ENCODE peak calls at places on chromosomes 4 and X, in six cellular contexts. H, Q, X, L, I and P are unnamed samples. For H3K4me1, the result is how much of the 10 kb centered on the place peaks cover.

GRCh38 chr4:53518807-53519206 is 72.5 kb downstream of the LNX1 start:
- DNase-seq in H (no peak), Q (no peak), X (no peak), L (no peak), I (no peak), P (no peak)

GRCh38 chrX:2967998-2968909 is 38.1 kb upstream of the ARSH start:
- DNase-seq in H (no peak), Q (peak), X (peak), L (peak), I (no peak), P (peak)

GRCh38 chr4:2943364-2944090 is 19.7 kb downstream of the NOP14 start:
- DNase-seq in H (no peak), Q (no peak), X (no peak), L (no peak), I (no peak), P (no peak)

GRCh38 chr4:621296-622070 is 3.9 kb upstream of the PDE6B start:
- DNase-seq in H (no peak), Q (no peak), X (no peak), L (no peak), I (no peak), P (no peak)

GRCh38 chrX:136778914-136779313 is 1.8 kb downstream of the ARHGEF6 start:
- DNase-seq in H (no peak), Q (no peak), X (no peak), L (no peak), I (no peak), P (no peak)

GRCh38 chrX:38804481-38805293 is 3.4 kb downstream of the MID1IP1 start:
- DNase-seq in H (no peak), Q (no peak), X (peak), L (no peak), I (no peak), P (peak)

GRCh38 chrX:152907084-152907651 is 9.3 kb downstream of the ZNF185 start:
- DNase-seq in H (no peak), Q (peak), X (peak), L (peak), I (no peak), P (no peak)

GRCh38 chr4:3041192-3042142 is 32.9 kb downstream of the HTT-AS start:
- DNase-seq in H (peak), Q (peak), X (peak), L (peak), I (peak), P (peak)

GRCh38 chrX:8201896-8202331 is 30.8 kb upstream of the VCX2 start:
- DNase-seq in H (no peak), Q (peak), X (no peak), L (peak), I (no peak), P (no peak)

GRCh38 chrX:69305333-69306062 is 140.2 kb upstream of the PJA1 start:
- DNase-seq in H (no peak), Q (no peak), X (peak), L (no peak), I (no peak), P (no peak)

GRCh38 chr4:124499266-124499665 is 213.3 kb downstream of the ANKRD50 start:
- DNase-seq in H (no peak), Q (no peak), X (no peak), L (peak), I (no peak), P (no peak)

GRCh38 chr4:80386281-80386886 is 50.9 kb downstream of the CFAP299 start:
- DNase-seq in H (no peak), Q (no peak), X (no peak), L (no peak), I (no peak), P (no peak)

GRCh38 chrX:9147631-9148189 is 113.8 kb upstream of the FAM9B start:
- DNase-seq in H (no peak), Q (no peak), X (no peak), L (no peak), I (no peak), P (no peak)

GRCh38 chr4:8505229-8505628 is 64.7 kb downstream of the TRMT44 start:
- DNase-seq in H (no peak), Q (no peak), X (no peak), L (no peak), I (no peak), P (no peak)

GRCh38 chr4:38424171-38424871 is 239.7 kb upstream of the KLF3 start:
- DNase-seq in H (peak), Q (no peak), X (no peak), L (no peak), I (no peak), P (no peak)

GRCh38 chr4:4524364-4524763 is 17.5 kb downstream of the STX18 start:
- DNase-seq in H (no peak), Q (no peak), X (peak), L (no peak), I (no peak), P (no peak)

GRCh38 chr4:128570380-128570779 is 239.1 kb upstream of the JADE1 start:
- DNase-seq in H (no peak), Q (no peak), X (peak), L (no peak), I (no peak), P (peak)

GRCh38 chr4:25290490-25291067 is 22.0 kb upstream of the ZCCHC4 start:
- DNase-seq in H (peak), Q (no peak), X (no peak), L (peak), I (no peak), P (no peak)

GRCh38 chrX:30489323-30489722 is 88.2 kb downstream of the TASL start:
- DNase-seq in H (peak), Q (no peak), X (peak), L (no peak), I (no peak), P (no peak)

GRCh38 chrX:115344885-115345653 is 55.6 kb downstream of the LUZP4 start:
- DNase-seq in H (peak), Q (peak), X (peak), L (peak), I (peak), P (peak)

GRCh38 chr4:185730387-185730786 is 81.6 kb downstream of the SORBS2 start:
- DNase-seq in H (no peak), Q (peak), X (no peak), L (peak), I (no peak), P (peak)

GRCh38 chr4:118968006-118968405 is 79.4 kb downstream of the SYNPO2 start:
- DNase-seq in H (no peak), Q (peak), X (peak), L (peak), I (peak), P (peak)

GRCh38 chrX:110081740-110082139 is 78.8 kb downstream of the TMEM164 start:
- DNase-seq in H (no peak), Q (peak), X (no peak), L (peak), I (no peak), P (peak)

GRCh38 chr4:140884431-140885058 is 128.4 kb upstream of the TBC1D9 start:
- DNase-seq in H (peak), Q (peak), X (peak), L (peak), I (peak), P (peak)

GRCh38 chr4:183449193-183449888 is 4.9 kb downstream of the CDKN2AIP start:
- DNase-seq in H (no peak), Q (peak), X (peak), L (peak), I (no peak), P (no peak)

GRCh38 chr4:143431526-143432257 is 81.8 kb upstream of the SMARCA5 start:
- DNase-seq in H (no peak), Q (no peak), X (no peak), L (no peak), I (no peak), P (no peak)

GRCh38 chr4:74157116-74157742 is 689 bp upstream of the MTHFD2L start:
- DNase-seq in H (peak), Q (peak), X (peak), L (peak), I (no peak), P (no peak)

GRCh38 chrX:33307954-33308353 is 96.6 kb upstream of the DMD start:
- DNase-seq in H (no peak), Q (no peak), X (no peak), L (no peak), I (no peak), P (peak)

GRCh38 chrX:34300871-34301270 is 168.8 kb upstream of the FAM47A start:
- DNase-seq in H (peak), Q (peak), X (peak), L (peak), I (no peak), P (peak)

GRCh38 chr4:149465941-149466340 is 349.7 kb downstream of the IQCM start:
- DNase-seq in H (no peak), Q (peak), X (peak), L (peak), I (no peak), P (peak)

GRCh38 chr4:40685300-40685699 is 55.6 kb upstream of the RBM47 start:
- DNase-seq in H (peak), Q (peak), X (peak), L (peak), I (peak), P (peak)

GRCh38 chr4:68535976-68536375 is 40.1 kb downstream of the UGT2B17 start:
- DNase-seq in H (no peak), Q (no peak), X (no peak), L (no peak), I (no peak), P (no peak)

GRCh38 chr4:69731261-69731660 is 29.2 kb downstream of the SULT1B1 start:
- DNase-seq in H (no peak), Q (no peak), X (no peak), L (no peak), I (no peak), P (no peak)

GRCh38 chrX:20229155-20229554 is 37.6 kb downstream of the RPS6KA3 start:
- DNase-seq in H (no peak), Q (no peak), X (no peak), L (no peak), I (no peak), P (no peak)

GRCh38 chrX:11757729-11758399 is at the start of gene MSL3:
- DNase-seq in H (no peak), Q (peak), X (peak), L (peak), I (peak), P (peak)

GRCh38 chrX:39966186-39966585 is 131.6 kb downstream of the BCOR start:
- DNase-seq in H (no peak), Q (no peak), X (no peak), L (no peak), I (no peak), P (no peak)

GRCh38 chrX:132956421-132957210 is 1.8 kb downstream of the HS6ST2 start:
- DNase-seq in H (no peak), Q (no peak), X (peak), L (no peak), I (no peak), P (no peak)

GRCh38 chr4:37244583-37245390 is at the start of gene NWD2:
- DNase-seq in H (no peak), Q (no peak), X (peak), L (peak), I (no peak), P (peak)

GRCh38 chrX:125894947-125895346 is 271.1 kb downstream of the DCAF12L2 start:
- DNase-seq in H (no peak), Q (no peak), X (no peak), L (no peak), I (no peak), P (no peak)

GRCh38 chrX:48475295-48475694 is 704 bp upstream of the FTSJ1 start:
- DNase-seq in H (peak), Q (no peak), X (no peak), L (no peak), I (no peak), P (no peak)

GRCh38 chrX:107752714-107753113 is 22.9 kb downstream of the TSC22D3 start:
- DNase-seq in H (no peak), Q (no peak), X (no peak), L (no peak), I (no peak), P (no peak)

GRCh38 chrX:107752037-107752436 is 23.6 kb downstream of the TSC22D3 start:
- DNase-seq in H (no peak), Q (no peak), X (no peak), L (no peak), I (no peak), P (no peak)

GRCh38 chrX:107751127-107751526 is 24.5 kb downstream of the TSC22D3 start:
- DNase-seq in H (no peak), Q (no peak), X (no peak), L (no peak), I (no peak), P (no peak)

GRCh38 chrX:107748490-107748889 is 27.1 kb downstream of the TSC22D3 start:
- DNase-seq in H (no peak), Q (no peak), X (no peak), L (no peak), I (no peak), P (no peak)

GRCh38 chrX:107750263-107750662 is 25.3 kb downstream of the TSC22D3 start:
- DNase-seq in H (no peak), Q (no peak), X (no peak), L (no peak), I (no peak), P (no peak)
- H3K4me1 ChIP-seq in H (under half), Q (under half), X (under half), L (under half), I (under half), P (under half)

DNA sequence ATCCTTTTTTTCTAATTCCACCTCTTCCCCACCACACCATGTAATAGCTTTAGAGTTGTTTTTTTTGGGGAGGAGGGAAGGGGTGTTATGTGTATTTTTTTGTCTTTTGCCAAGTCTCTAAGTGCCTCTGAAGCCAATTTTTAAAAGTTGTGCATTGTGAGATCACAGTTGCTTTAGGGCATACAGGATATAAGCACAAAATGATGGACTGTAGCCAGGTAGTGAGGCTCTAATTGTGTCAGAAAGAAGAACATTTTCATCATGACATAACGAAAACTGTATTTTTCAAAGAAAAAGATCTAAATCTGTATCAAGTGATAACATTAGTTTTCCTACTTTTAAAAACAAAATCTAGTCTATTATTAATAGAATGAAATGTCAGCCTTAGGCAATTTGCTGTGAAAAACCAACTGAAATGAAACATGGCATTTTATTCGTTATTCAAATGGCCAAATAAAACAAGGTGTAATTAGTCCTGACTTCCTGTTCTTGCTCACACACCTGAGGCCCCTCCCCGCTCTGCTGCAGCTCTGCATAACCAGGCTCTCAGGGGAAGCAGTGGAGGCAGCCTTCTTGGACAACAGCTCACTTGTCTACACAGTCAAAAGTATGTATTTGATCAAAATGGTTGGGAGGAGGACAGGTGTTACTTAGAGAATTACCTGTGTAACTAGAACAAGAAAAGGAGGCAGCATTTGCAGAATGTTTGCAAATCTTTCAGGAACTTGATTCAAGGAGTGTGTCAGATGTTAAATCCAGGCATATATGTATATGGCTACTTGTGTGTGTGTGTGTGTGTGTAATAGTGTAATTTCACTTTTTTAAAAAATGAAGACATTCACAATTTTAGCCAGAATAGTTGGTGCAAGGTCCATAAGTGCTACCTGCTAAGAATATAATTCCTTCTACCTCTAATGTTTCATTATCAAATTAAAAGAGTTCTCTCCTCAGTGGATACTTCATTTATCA is 157.6 kb downstream of the PALLD start:
- DNase-seq in H (no peak), Q (no peak), X (no peak), L (no peak), I (peak), P (peak)
- TF ChIP-seq EZH2 in H (no peak), Q (no peak), X (no peak), L (no peak), I (no peak), P (no peak)

GRCh38 chrX:154732421-154733071 is 18.3 kb downstream of the GAB3 start:
- DNase-seq in H (no peak), Q (peak), X (peak), L (peak), I (peak), P (peak)

GRCh38 chrX:154735695-154736393 is 15.0 kb downstream of the GAB3 start:
- DNase-seq in H (no peak), Q (peak), X (peak), L (peak), I (no peak), P (peak)

GRCh38 chrX:154733072-154733425 is 17.8 kb downstream of the GAB3 start:
- DNase-seq in H (no peak), Q (no peak), X (no peak), L (no peak), I (no peak), P (no peak)

GRCh38 chrX:154731881-154732280 is 19.0 kb downstream of the GAB3 start:
- DNase-seq in H (no peak), Q (no peak), X (peak), L (no peak), I (no peak), P (no peak)

GRCh38 chrX:154734101-154734781 is 16.6 kb downstream of the GAB3 start:
- DNase-seq in H (no peak), Q (peak), X (peak), L (peak), I (no peak), P (peak)
- H3K4me1 ChIP-seq in H (under half), Q (half or more), X (half or more), L (under half), I (under half), P (under half)

DNA sequence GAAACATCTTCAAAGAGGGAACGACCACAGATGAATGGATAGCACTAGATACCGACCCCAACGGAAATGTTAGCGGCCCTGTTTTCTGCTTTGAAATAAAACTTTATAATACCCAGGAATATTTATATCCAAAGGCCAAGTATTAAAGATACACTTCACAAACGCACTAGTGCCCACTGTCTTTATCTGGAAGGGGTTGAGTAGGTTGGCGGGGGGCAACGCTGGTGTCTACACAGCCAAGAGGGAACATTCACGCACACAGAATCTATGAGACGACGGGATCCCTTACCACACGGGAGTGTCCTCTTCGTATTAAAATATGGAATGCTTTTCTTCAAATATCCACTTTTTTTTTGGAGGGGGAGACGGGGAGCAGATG is 3.3 kb downstream of the HAND2 start:
- DNase-seq in H (no peak), Q (no peak), X (no peak), L (no peak), I (no peak), P (no peak)
- TF ChIP-seq EZH2 in H (no peak), Q (no peak), X (no peak), L (no peak), I (no peak), P (no peak)

GRCh38 chr4:76203541-76203940 is 10.1 kb downstream of the SCARB2 start:
- DNase-seq in H (no peak), Q (no peak), X (no peak), L (no peak), I (no peak), P (no peak)
- H3K4me1 ChIP-seq in H (under half), Q (under half), X (under half), L (under half), I (under half), P (under half)